ENCODE peak calls at places on chromosomes 5 and 9, in ten cellular contexts. S is ureter, F is fibroblast of pulmonary artery, U is K562, Y is H9, K is NB4, M is NCI-H774, J is fibroblast of lung, B is NCI-H345, T is iris pigment epithelial cell. I is an unnamed sample.
A peak's percentile ranks its signal among the peaks of the same experiment; 100 is the strongest.

GRCh38 chr5:151892393-151892792 is 32.3 kb downstream of the GLRA1 start:
- DNase-seq in M (peak; percentile 45), S (no peak), J (no peak), T (no peak), K (no peak), F (no peak), U (no peak), B (peak; percentile 90), Y (no peak), I (peak; percentile 92)

GRCh38 chr5:137516961-137517360 is 17.8 kb upstream of the SPOCK1 start:
- DNase-seq in Y (no peak), K (no peak), S (no peak), F (no peak), J (no peak), U (no peak), T (no peak), M (no peak), B (no peak), I (no peak)

GRCh38 chr9:105760053-105760452 is 65.7 kb downstream of the TMEM38B start:
- DNase-seq in T (peak; percentile 13), Y (no peak), S (no peak), M (no peak), F (peak; percentile 23), U (no peak), J (no peak), K (no peak), B (no peak), I (no peak)

GRCh38 chr9:126549246-126550006 is 64.3 kb upstream of the LMX1B start:
- DNase-seq in B (peak; percentile 33), S (no peak), K (no peak), M (no peak), Y (no peak), J (no peak), U (no peak), T (no peak), F (no peak), I (no peak)

GRCh38 chr9:126802343-126803059 is 2.3 kb upstream of the ZBTB43 start:
- DNase-seq in T (no peak), K (no peak), U (no peak), B (no peak), F (no peak), J (no peak), M (no peak), S (no peak), Y (no peak), I (no peak)

GRCh38 chr5:10673407-10673806 is 87.6 kb downstream of the DAP start:
- DNase-seq in K (no peak), S (no peak), Y (no peak), U (no peak), F (no peak), J (no peak), T (no peak), M (no peak), B (no peak), I (no peak)

GRCh38 chr5:59685806-59686205 is 207.7 kb downstream of the PDE4D start:
- DNase-seq in J (peak; percentile 67), S (no peak), T (peak; percentile 81), K (no peak), B (no peak), F (peak; percentile 32), U (no peak), Y (no peak), M (no peak), I (no peak)

GRCh38 chr5:154523704-154524103 is 45.7 kb upstream of the HAND1 start:
- DNase-seq in M (no peak), F (no peak), S (no peak), K (no peak), B (no peak), U (no peak), J (peak; percentile 6), T (no peak), Y (no peak), I (no peak)

GRCh38 chr9:15785584-15785983 is 232.7 kb downstream of the CCDC171 start:
- DNase-seq in S (no peak), F (no peak), U (no peak), B (no peak), J (no peak), K (no peak), M (no peak), Y (no peak), T (peak; percentile 4), I (no peak)

I was measured in NCI-H748 treated with DMSO at 0.1 percent for 48 hours.